ENCODE peak calls at places on chromosome 5, in ten cellular contexts. One of them, this sample, is unnamed.

GRCh38 chr5:150325426-150325825 is 22.7 kb upstream of the ARSI start:
- DNase-seq in SK-N-SH: no peak
- DNase-seq in tibial nerve: no peak
- DNase-seq in WTC11: no peak
- DNase-seq in thyroid gland: no peak
- DNase-seq in AG04450: no peak
- DNase-seq in K562: no peak
- DNase-seq in transverse colon: no peak
- DNase-seq in heart left ventricle: no peak
- DNase-seq in GM12865: no peak
- DNase-seq in this sample: no peak

GRCh38 chr5:98940586-98940985 is 11.8 kb upstream of the CHD1 start:
- DNase-seq in SK-N-SH: no peak
- DNase-seq in tibial nerve: no peak
- DNase-seq in WTC11: no peak
- DNase-seq in thyroid gland: no peak
- DNase-seq in AG04450: no peak
- DNase-seq in K562: no peak
- DNase-seq in transverse colon: no peak
- DNase-seq in heart left ventricle: peak; percentile 23
- DNase-seq in GM12865: no peak
- DNase-seq in this sample: no peak

GRCh38 chr5:106127985-106128384 is 1542.8 kb downstream of the EFNA5 start:
- DNase-seq in SK-N-SH: no peak
- DNase-seq in tibial nerve: no peak
- DNase-seq in WTC11: no peak
- DNase-seq in thyroid gland: no peak
- DNase-seq in AG04450: no peak
- DNase-seq in K562: no peak
- DNase-seq in transverse colon: no peak
- DNase-seq in heart left ventricle: no peak
- DNase-seq in GM12865: peak; percentile 78
- DNase-seq in this sample: no peak

GRCh38 chr5:80240368-80240986 is 15.4 kb downstream of the SERINC5 start:
- DNase-seq in SK-N-SH: no peak
- DNase-seq in tibial nerve: no peak
- DNase-seq in WTC11: no peak
- DNase-seq in thyroid gland: no peak
- DNase-seq in AG04450: no peak
- DNase-seq in K562: no peak
- DNase-seq in transverse colon: no peak
- DNase-seq in heart left ventricle: no peak
- DNase-seq in GM12865: no peak
- DNase-seq in this sample: no peak

GRCh38 chr5:112878760-112879159 is 17.7 kb downstream of the SRP19 start:
- DNase-seq in SK-N-SH: no peak
- DNase-seq in tibial nerve: no peak
- DNase-seq in WTC11: no peak
- DNase-seq in thyroid gland: no peak
- DNase-seq in AG04450: no peak
- DNase-seq in K562: peak; percentile 76
- DNase-seq in transverse colon: no peak
- DNase-seq in heart left ventricle: no peak
- DNase-seq in GM12865: peak; percentile 18
- DNase-seq in this sample: no peak

GRCh38 chr5:167820266-167820988 is 471.0 kb upstream of the WWC1 start:
- DNase-seq in SK-N-SH: no peak
- DNase-seq in tibial nerve: no peak
- DNase-seq in WTC11: no peak
- DNase-seq in thyroid gland: no peak
- DNase-seq in AG04450: no peak
- DNase-seq in K562: no peak
- DNase-seq in transverse colon: no peak
- DNase-seq in heart left ventricle: no peak
- DNase-seq in GM12865: no peak
- DNase-seq in this sample: no peak

GRCh38 chr5:154625031-154625430 is 130.1 kb upstream of the LARP1 start:
- DNase-seq in SK-N-SH: no peak
- DNase-seq in tibial nerve: no peak
- DNase-seq in WTC11: no peak
- DNase-seq in thyroid gland: no peak
- DNase-seq in AG04450: no peak
- DNase-seq in K562: no peak
- DNase-seq in transverse colon: no peak
- DNase-seq in heart left ventricle: no peak
- DNase-seq in GM12865: no peak
- DNase-seq in this sample: no peak

GRCh38 chr5:145218019-145218418 is 617.1 kb downstream of the PRELID2 start:
- DNase-seq in SK-N-SH: no peak
- DNase-seq in tibial nerve: no peak
- DNase-seq in WTC11: no peak
- DNase-seq in thyroid gland: no peak
- DNase-seq in AG04450: no peak
- DNase-seq in K562: no peak
- DNase-seq in transverse colon: no peak
- DNase-seq in heart left ventricle: no peak
- DNase-seq in GM12865: no peak
- DNase-seq in this sample: no peak

DNA sequence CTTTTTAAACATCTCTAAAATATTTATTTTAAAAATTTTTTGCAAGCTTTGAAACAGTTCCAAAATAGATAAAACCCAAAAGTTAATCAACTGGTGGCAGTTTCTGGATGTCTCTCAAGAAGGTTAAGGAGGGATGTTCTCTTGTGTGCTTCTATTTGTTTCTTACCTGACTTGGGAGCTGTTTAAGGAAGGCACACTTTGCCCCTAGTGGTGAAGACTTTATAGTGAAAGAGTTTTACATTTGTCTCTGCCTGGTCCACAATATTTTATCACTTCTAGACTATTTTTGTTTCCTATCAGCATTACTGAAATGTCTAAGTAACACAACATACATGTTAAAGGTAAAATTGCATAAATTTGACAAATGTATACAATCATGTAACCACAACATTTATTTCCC is 552.8 kb downstream of the SEMA5A start:
- DNase-seq in SK-N-SH: no peak
- DNase-seq in tibial nerve: no peak
- DNase-seq in WTC11: no peak
- DNase-seq in thyroid gland: no peak
- DNase-seq in AG04450: no peak
- DNase-seq in K562: no peak
- DNase-seq in transverse colon: no peak
- DNase-seq in heart left ventricle: no peak
- DNase-seq in GM12865: peak; percentile 14
- DNase-seq in this sample: no peak
- TF ChIP-seq CTCF in SK-N-SH: peak; percentile 59
- TF ChIP-seq CTCF in tibial nerve: no peak
- TF ChIP-seq CTCF in WTC11: peak; percentile 25
- TF ChIP-seq CTCF in thyroid gland: peak; percentile 46
- TF ChIP-seq CTCF in AG04450: peak; percentile 55
- TF ChIP-seq CTCF in K562: no peak
- TF ChIP-seq CTCF in transverse colon: no peak
- TF ChIP-seq CTCF in heart left ventricle: peak; percentile 13
- TF ChIP-seq CTCF in GM12865: peak; percentile 40
- TF ChIP-seq CTCF in this sample: no peak

DNA sequence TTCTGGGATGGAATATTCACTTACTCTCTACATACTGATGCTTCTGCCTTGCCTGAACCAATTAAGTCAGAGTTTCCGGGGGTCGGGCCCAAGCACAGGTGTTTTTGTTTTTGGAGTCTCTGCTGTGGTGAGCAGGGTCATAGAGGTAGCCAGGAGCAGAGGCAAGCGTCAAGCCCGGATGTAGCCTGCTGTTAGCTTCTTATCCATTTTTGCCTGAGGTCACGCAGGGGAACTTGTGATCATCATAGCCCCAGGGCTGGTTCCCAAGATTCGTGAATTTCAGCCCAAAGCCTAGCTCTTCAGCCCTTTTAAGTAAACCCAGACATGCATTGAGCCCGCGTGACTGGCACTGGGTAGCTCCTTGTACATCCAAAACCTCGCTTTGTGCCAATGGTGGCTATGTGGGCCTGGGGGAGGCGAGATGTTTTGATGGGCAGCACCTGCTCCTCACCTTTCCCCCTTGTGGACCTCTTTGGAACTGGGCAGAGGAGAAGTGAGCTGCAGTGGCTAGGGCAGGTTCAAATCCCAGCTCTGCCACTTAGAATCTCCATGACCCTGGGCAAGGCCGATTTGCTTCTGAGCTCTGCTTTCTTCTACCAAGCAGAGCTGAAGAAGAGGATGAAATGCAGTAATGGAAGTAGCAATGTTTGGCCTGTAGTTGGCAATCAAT is 33.7 kb downstream of the FGF18 start:
- DNase-seq in SK-N-SH: no peak
- DNase-seq in tibial nerve: no peak
- DNase-seq in WTC11: no peak
- DNase-seq in thyroid gland: no peak
- DNase-seq in AG04450: no peak
- DNase-seq in K562: no peak
- DNase-seq in transverse colon: no peak
- DNase-seq in heart left ventricle: no peak
- DNase-seq in GM12865: no peak
- DNase-seq in this sample: no peak
- TF ChIP-seq CTCF in SK-N-SH: no peak
- TF ChIP-seq CTCF in tibial nerve: no peak
- TF ChIP-seq CTCF in WTC11: no peak
- TF ChIP-seq CTCF in thyroid gland: no peak
- TF ChIP-seq CTCF in AG04450: no peak
- TF ChIP-seq CTCF in K562: no peak
- TF ChIP-seq CTCF in transverse colon: no peak
- TF ChIP-seq CTCF in heart left ventricle: no peak
- TF ChIP-seq CTCF in GM12865: no peak
- TF ChIP-seq CTCF in this sample: no peak

GRCh38 chr5:177455036-177455660 is 8.5 kb downstream of the PRR7 start:
- DNase-seq in SK-N-SH: peak; percentile 75
- DNase-seq in tibial nerve: no peak
- DNase-seq in WTC11: peak; percentile 96
- DNase-seq in thyroid gland: peak; percentile 87
- DNase-seq in AG04450: no peak
- DNase-seq in K562: peak; percentile 93
- DNase-seq in transverse colon: peak; percentile 93
- DNase-seq in heart left ventricle: peak; percentile 77
- DNase-seq in GM12865: peak; percentile 93
- DNase-seq in this sample: peak; percentile 89

GRCh38 chr5:177457239-177458121 is 10.9 kb downstream of the PRR7 start:
- DNase-seq in SK-N-SH: peak; percentile 92
- DNase-seq in tibial nerve: peak; percentile 66
- DNase-seq in WTC11: peak; percentile 93
- DNase-seq in thyroid gland: peak; percentile 77
- DNase-seq in AG04450: peak; percentile 93
- DNase-seq in K562: peak; percentile 98
- DNase-seq in transverse colon: peak; percentile 76
- DNase-seq in heart left ventricle: peak; percentile 84
- DNase-seq in GM12865: peak; percentile 96
- DNase-seq in this sample: no peak

GRCh38 chr5:177455661-177456590 is 9.3 kb downstream of the PRR7 start:
- DNase-seq in SK-N-SH: peak; percentile 93
- DNase-seq in tibial nerve: peak; percentile 92
- DNase-seq in WTC11: peak; percentile 98
- DNase-seq in thyroid gland: peak; percentile 97
- DNase-seq in AG04450: peak; percentile 70
- DNase-seq in K562: peak; percentile 98
- DNase-seq in transverse colon: peak; percentile 97
- DNase-seq in heart left ventricle: peak; percentile 93
- DNase-seq in GM12865: peak; percentile 96
- DNase-seq in this sample: peak; percentile 89

GRCh38 chr5:177458122-177458681 is 11.6 kb downstream of the PRR7 start:
- DNase-seq in SK-N-SH: no peak
- DNase-seq in tibial nerve: no peak
- DNase-seq in WTC11: no peak
- DNase-seq in thyroid gland: no peak
- DNase-seq in AG04450: no peak
- DNase-seq in K562: no peak
- DNase-seq in transverse colon: no peak
- DNase-seq in heart left ventricle: no peak
- DNase-seq in GM12865: no peak
- DNase-seq in this sample: no peak

DNA sequence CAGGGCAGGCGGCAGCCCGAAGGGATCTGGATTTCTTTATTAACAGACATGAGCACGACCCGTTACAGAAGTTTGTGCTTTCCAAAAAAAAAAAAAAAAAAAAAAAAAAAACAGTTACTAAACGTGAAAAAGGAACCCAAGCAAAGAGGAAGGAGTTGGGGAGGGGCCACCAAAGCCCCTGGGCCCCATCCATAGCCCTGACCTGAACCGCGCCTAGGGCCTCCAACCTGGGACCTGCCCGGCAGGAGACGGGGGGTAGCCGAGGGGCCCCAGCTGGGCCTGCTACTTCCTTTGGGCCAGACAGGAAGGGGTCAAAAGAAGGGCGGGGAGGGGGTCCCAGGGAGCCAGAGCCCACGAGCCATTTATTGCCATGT is 10.0 kb downstream of the PRR7 start:
- DNase-seq in SK-N-SH: no peak
- DNase-seq in tibial nerve: no peak
- DNase-seq in WTC11: no peak
- DNase-seq in thyroid gland: no peak
- DNase-seq in AG04450: no peak
- DNase-seq in K562: no peak
- DNase-seq in transverse colon: no peak
- DNase-seq in heart left ventricle: no peak
- DNase-seq in GM12865: no peak
- DNase-seq in this sample: no peak
- TF ChIP-seq CTCF in SK-N-SH: no peak
- TF ChIP-seq CTCF in tibial nerve: no peak
- TF ChIP-seq CTCF in WTC11: no peak
- TF ChIP-seq CTCF in thyroid gland: no peak
- TF ChIP-seq CTCF in AG04450: no peak
- TF ChIP-seq CTCF in K562: no peak
- TF ChIP-seq CTCF in transverse colon: no peak
- TF ChIP-seq CTCF in heart left ventricle: peak; percentile 35
- TF ChIP-seq CTCF in GM12865: no peak
- TF ChIP-seq CTCF in this sample: peak; percentile 55

GRCh38 chr5:95643152-95643551 is 3.4 kb upstream of the RFESD start:
- DNase-seq in SK-N-SH: no peak
- DNase-seq in tibial nerve: no peak
- DNase-seq in WTC11: no peak
- DNase-seq in thyroid gland: no peak
- DNase-seq in AG04450: no peak
- DNase-seq in K562: no peak
- DNase-seq in transverse colon: no peak
- DNase-seq in heart left ventricle: no peak
- DNase-seq in GM12865: no peak
- DNase-seq in this sample: no peak

GRCh38 chr5:95644351-95645042 is 2.1 kb upstream of the RFESD start:
- DNase-seq in SK-N-SH: peak; percentile 44
- DNase-seq in tibial nerve: no peak
- DNase-seq in WTC11: peak; percentile 42
- DNase-seq in thyroid gland: peak; percentile 47
- DNase-seq in AG04450: no peak
- DNase-seq in K562: peak; percentile 81
- DNase-seq in transverse colon: peak; percentile 63
- DNase-seq in heart left ventricle: peak; percentile 20
- DNase-seq in GM12865: peak; percentile 81
- DNase-seq in this sample: no peak

GRCh38 chr5:95647331-95647659 is 718 bp downstream of the RFESD start:
- DNase-seq in SK-N-SH: no peak
- DNase-seq in tibial nerve: no peak
- DNase-seq in WTC11: no peak
- DNase-seq in thyroid gland: no peak
- DNase-seq in AG04450: no peak
- DNase-seq in K562: no peak
- DNase-seq in transverse colon: no peak
- DNase-seq in heart left ventricle: no peak
- DNase-seq in GM12865: no peak
- DNase-seq in this sample: no peak

GRCh38 chr5:95647886-95648860 is 1.6 kb downstream of the RFESD start:
- DNase-seq in SK-N-SH: no peak
- DNase-seq in tibial nerve: no peak
- DNase-seq in WTC11: no peak
- DNase-seq in thyroid gland: no peak
- DNase-seq in AG04450: no peak
- DNase-seq in K562: peak; percentile 88
- DNase-seq in transverse colon: no peak
- DNase-seq in heart left ventricle: no peak
- DNase-seq in GM12865: no peak
- DNase-seq in this sample: no peak

GRCh38 chr5:95646569-95647330 is at the start of gene RFESD:
- DNase-seq in SK-N-SH: peak; percentile 94
- DNase-seq in tibial nerve: peak; percentile 99
- DNase-seq in WTC11: peak; percentile 97
- DNase-seq in thyroid gland: peak; percentile 100
- DNase-seq in AG04450: peak; percentile 82
- DNase-seq in K562: peak; percentile 99
- DNase-seq in transverse colon: peak; percentile 100
- DNase-seq in heart left ventricle: peak; percentile 98
- DNase-seq in GM12865: peak; percentile 98
- DNase-seq in this sample: peak; percentile 98
- TF ChIP-seq CTCF in SK-N-SH: no peak
- TF ChIP-seq CTCF in tibial nerve: peak; percentile 10
- TF ChIP-seq CTCF in WTC11: no peak
- TF ChIP-seq CTCF in thyroid gland: peak; percentile 24
- TF ChIP-seq CTCF in AG04450: peak; percentile 18
- TF ChIP-seq CTCF in K562: no peak
- TF ChIP-seq CTCF in transverse colon: peak; percentile 44
- TF ChIP-seq CTCF in heart left ventricle: peak; percentile 31
- TF ChIP-seq CTCF in GM12865: no peak
- TF ChIP-seq CTCF in this sample: no peak